ENCODE peak calls at places on chromosomes 12 and 14, in six cellular contexts. S is A549, Q is stomach, I is sigmoid colon, Y is K562, M is ovary. C is an unnamed sample.

GRCh38 chr12:90939382-90939781 is 15.6 kb downstream of the CCER1 start:
- DNase-seq in S (no peak), Q (no peak), I (no peak), Y (no peak), M (no peak), C (no peak)

GRCh38 chr14:33271891-33272290 is 333.2 kb downstream of the NPAS3 start:
- DNase-seq in S (no peak), Q (no peak), I (no peak), Y (no peak), M (peak; percentile 30), C (no peak)

GRCh38 chr14:93010543-93011541 is 87.9 kb downstream of the CHGA start:
- DNase-seq in S (no peak), Q (no peak), I (no peak), Y (peak; percentile 54), M (no peak), C (no peak)

GRCh38 chr12:103858953-103859601 is 18.0 kb upstream of the NT5DC3 start:
- DNase-seq in S (peak; percentile 73), Q (peak; percentile 42), I (peak; percentile 98), Y (no peak), M (peak; percentile 71), C (peak; percentile 81)

GRCh38 chr14:74754157-74754556 is 9.0 kb upstream of the YLPM1 start:
- DNase-seq in S (no peak), Q (no peak), I (no peak), Y (no peak), M (no peak), C (no peak)

GRCh38 chr14:29643415-29644206 is 284.0 kb downstream of the PRKD1 start:
- DNase-seq in S (no peak), Q (no peak), I (no peak), Y (no peak), M (no peak), C (no peak)

GRCh38 chr12:8828514-8829127 is 6.2 kb downstream of the A2ML1 start:
- DNase-seq in S (no peak), Q (no peak), I (no peak), Y (no peak), M (no peak), C (no peak)

GRCh38 chr14:95814363-95815225 is 62.0 kb upstream of the TUNAR start:
- DNase-seq in S (no peak), Q (no peak), I (no peak), Y (no peak), M (no peak), C (no peak)

GRCh38 chr14:58899317-58899713 is 261.6 kb downstream of the DACT1 start:
- DNase-seq in S (no peak), Q (no peak), I (no peak), Y (no peak), M (no peak), C (no peak)

GRCh38 chr12:65631621-65632111 is 192.6 kb upstream of the HMGA2 start:
- DNase-seq in S (peak; percentile 58), Q (no peak), I (no peak), Y (no peak), M (no peak), C (no peak)

GRCh38 chr12:51961834-51962233 is 10.3 kb downstream of the ACVR1B start:
- DNase-seq in S (no peak), Q (no peak), I (no peak), Y (no peak), M (no peak), C (peak; percentile 43)

GRCh38 chr14:89493877-89494634 is 77.0 kb upstream of the FOXN3 start:
- DNase-seq in S (no peak), Q (no peak), I (no peak), Y (no peak), M (no peak), C (no peak)

GRCh38 chr12:108713471-108713870 is 17.8 kb downstream of the CORO1C start:
- DNase-seq in S (no peak), Q (no peak), I (no peak), Y (no peak), M (no peak), C (no peak)

GRCh38 chr12:78062781-78063180 is 232.1 kb downstream of the NAV3 start:
- DNase-seq in S (no peak), Q (peak; percentile 31), I (no peak), Y (no peak), M (peak; percentile 16), C (peak; percentile 11)

GRCh38 chr14:88078525-88078924 is 73.6 kb downstream of the GPR65 start:
- DNase-seq in S (no peak), Q (no peak), I (no peak), Y (no peak), M (no peak), C (no peak)

GRCh38 chr12:31896514-31897039 is 62.6 kb upstream of the RESF1 start:
- DNase-seq in S (no peak), Q (peak; percentile 52), I (no peak), Y (peak; percentile 42), M (peak; percentile 59), C (peak; percentile 73)

GRCh38 chr12:76085159-76085868 is 829 bp upstream of the NAP1L1 start:
- DNase-seq in S (no peak), Q (no peak), I (no peak), Y (no peak), M (no peak), C (no peak)

GRCh38 chr12:42296503-42297109 is 29.3 kb downstream of the ZCRB1 start:
- DNase-seq in S (no peak), Q (no peak), I (no peak), Y (peak; percentile 28), M (no peak), C (no peak)

GRCh38 chr12:31317471-31318397 is 8.2 kb downstream of the SINHCAF start:
- DNase-seq in S (no peak), Q (no peak), I (no peak), Y (no peak), M (no peak), C (no peak)

GRCh38 chr12:26668230-26668629 is 164.8 kb downstream of the ITPR2 start:
- DNase-seq in S (no peak), Q (no peak), I (no peak), Y (no peak), M (no peak), C (no peak)

GRCh38 chr14:23636317-23637211 is at the start of gene DHRS2:
- DNase-seq in S (no peak), Q (no peak), I (no peak), Y (no peak), M (no peak), C (no peak)

GRCh38 chr14:53967606-53968005 is 11.0 kb upstream of the BMP4 start:
- DNase-seq in S (no peak), Q (no peak), I (no peak), Y (no peak), M (no peak), C (no peak)

GRCh38 chr14:53962954-53963490 is 6.4 kb upstream of the BMP4 start:
- DNase-seq in S (no peak), Q (no peak), I (no peak), Y (no peak), M (no peak), C (no peak)

GRCh38 chr14:53968756-53969155 is 12.1 kb upstream of the BMP4 start:
- DNase-seq in S (no peak), Q (no peak), I (no peak), Y (no peak), M (no peak), C (no peak)

GRCh38 chr14:53964249-53964648 is 7.6 kb upstream of the BMP4 start:
- DNase-seq in S (no peak), Q (no peak), I (no peak), Y (no peak), M (no peak), C (no peak)

DNA sequence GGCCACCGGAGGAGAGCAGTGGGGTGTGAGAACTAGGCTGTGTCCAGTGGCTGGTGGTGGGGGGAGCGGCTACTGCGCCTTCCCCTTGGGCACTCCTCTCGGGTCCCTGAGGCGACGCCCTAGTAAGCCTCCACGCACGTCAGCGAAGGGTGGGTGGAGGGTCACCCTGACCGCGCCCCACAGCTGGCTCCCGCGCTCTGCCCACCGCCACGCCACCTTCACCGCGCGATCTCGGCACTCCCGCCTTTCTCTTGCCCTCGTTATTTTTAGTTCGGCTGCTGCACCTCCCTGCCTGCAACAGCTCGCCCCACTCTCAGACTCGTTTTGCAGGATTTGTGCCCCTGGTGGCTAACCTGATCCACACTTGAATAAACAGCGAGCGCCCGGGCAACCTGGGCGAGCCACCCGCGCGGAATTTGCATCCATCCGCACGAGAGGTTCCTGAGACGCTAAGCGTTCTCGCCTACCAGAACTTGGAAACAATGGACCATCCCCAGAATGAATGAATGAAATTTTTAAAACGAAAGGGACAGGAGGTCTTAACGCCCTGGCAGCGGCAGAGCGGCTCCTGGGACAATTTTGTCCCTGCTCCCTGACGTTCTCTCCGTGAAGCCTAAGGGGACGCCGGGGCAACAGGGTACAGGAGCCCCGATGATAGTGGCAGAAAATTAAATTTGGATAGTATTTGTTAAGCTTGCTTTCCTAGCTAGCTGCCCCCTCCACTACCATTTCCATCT is 7.0 kb upstream of the BMP4 start:
- DNase-seq in S (no peak), Q (peak; percentile 70), I (peak; percentile 71), Y (no peak), M (peak; percentile 41), C (peak; percentile 31)
- H3K4me3 ChIP-seq in S (peak overlapping the region; percentile 17), Q (peak overlapping the region; percentile 39), I (peak overlapping the region; percentile 38), Y (no peak overlapping the region), M (peak overlapping the region; percentile 19), C (peak overlapping the region; percentile 37)

GRCh38 chr14:99683619-99684355 is at the start of gene CYP46A1:
- DNase-seq in S (peak; percentile 97), Q (peak; percentile 100), I (peak; percentile 100), Y (peak; percentile 98), M (peak; percentile 100), C (peak; percentile 100)
- TF ChIP-seq EP300 in S (no peak), Q (no peak), I (no peak), Y (no peak), M (no peak), C (no peak)

GRCh38 chr12:10170199-10170598 is 1.7 kb downstream of the OLR1 start:
- DNase-seq in S (no peak), Q (no peak), I (no peak), Y (no peak), M (no peak), C (no peak)
- H3K27ac ChIP-seq in S (no peak overlapping the region), Q (no peak overlapping the region), I (no peak overlapping the region), Y (no peak overlapping the region), M (no peak overlapping the region), C (no peak overlapping the region)

GRCh38 chr14:49898485-49898884 is 5.6 kb downstream of the ARF6 start:
- DNase-seq in S (no peak), Q (no peak), I (no peak), Y (no peak), M (no peak), C (no peak)

GRCh38 chr14:49896956-49897355 is 4.1 kb downstream of the ARF6 start:
- DNase-seq in S (no peak), Q (no peak), I (no peak), Y (no peak), M (no peak), C (no peak)

GRCh38 chr14:49897965-49898364 is 5.1 kb downstream of the ARF6 start:
- DNase-seq in S (no peak), Q (peak; percentile 42), I (no peak), Y (no peak), M (no peak), C (no peak)

GRCh38 chr14:49895480-49895879 is 2.6 kb downstream of the ARF6 start:
- DNase-seq in S (no peak), Q (no peak), I (no peak), Y (no peak), M (no peak), C (no peak)

DNA sequence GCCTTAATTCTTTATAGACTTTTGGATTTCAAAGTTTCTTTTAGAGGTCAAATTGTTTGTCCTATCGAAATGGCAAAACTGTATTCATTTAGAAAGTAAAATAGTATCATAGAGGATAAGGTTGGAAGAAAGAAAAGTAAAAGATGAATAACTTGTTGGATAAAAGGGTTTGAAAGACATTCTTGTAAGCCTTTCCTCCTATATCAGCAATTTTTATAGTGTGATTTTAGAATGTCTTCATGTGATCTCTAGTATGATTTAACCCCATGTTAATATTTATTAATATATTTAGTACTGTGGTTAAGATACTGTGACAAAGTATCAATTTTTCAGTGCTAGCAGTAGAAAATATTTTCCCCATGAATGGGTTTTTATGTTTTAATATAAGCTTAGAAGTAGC is 4.5 kb downstream of the ARF6 start:
- DNase-seq in S (no peak), Q (no peak), I (no peak), Y (no peak), M (no peak), C (no peak)
- H3K4me3 ChIP-seq in S (peak overlapping the region; percentile 67), Q (no peak overlapping the region), I (no peak overlapping the region), Y (peak overlapping the region; percentile 17), M (no peak overlapping the region), C (peak overlapping the region; percentile 93)